ENCODE peak calls at places on chromosomes 2 and 18, in five cellular contexts. One of them, this sample, is unnamed.
A peak's percentile ranks its signal among the peaks of the same experiment; 100 is the strongest.

GRCh38 chr2:158142568-158143332 is 41.1 kb downstream of the UPP2 start:
- DNase-seq in HFFc6: no peak
- DNase-seq in mesothelial cell of epicardium: no peak
- DNase-seq in psoas muscle: no peak
- DNase-seq in neural crest cell: no peak
- DNase-seq in this sample: no peak

GRCh38 chr2:37891846-37892435 is 33.1 kb upstream of the RMDN2 start:
- DNase-seq in HFFc6: no peak
- DNase-seq in mesothelial cell of epicardium: no peak
- DNase-seq in psoas muscle: no peak
- DNase-seq in neural crest cell: no peak
- DNase-seq in this sample: no peak

GRCh38 chr2:232537079-232537478 is 2.4 kb upstream of the CHRNG start:
- DNase-seq in HFFc6: no peak
- DNase-seq in psoas muscle: no peak
- DNase-seq in neural crest cell: no peak
- DNase-seq in mesothelial cell of epicardium: no peak
- DNase-seq in this sample: no peak

GRCh38 chr2:147495741-147496140 is 349.1 kb upstream of the ACVR2A start:
- DNase-seq in psoas muscle: no peak
- DNase-seq in mesothelial cell of epicardium: no peak
- DNase-seq in HFFc6: no peak
- DNase-seq in neural crest cell: no peak
- DNase-seq in this sample: no peak

GRCh38 chr2:47528874-47529273 is 125.9 kb downstream of the MSH2 start:
- DNase-seq in mesothelial cell of epicardium: no peak
- DNase-seq in neural crest cell: no peak
- DNase-seq in HFFc6: no peak
- DNase-seq in psoas muscle: no peak
- DNase-seq in this sample: no peak

GRCh38 chr2:30072250-30072842 is 74.5 kb upstream of the YPEL5 start:
- DNase-seq in psoas muscle: peak; percentile 28
- DNase-seq in HFFc6: peak; percentile 66
- DNase-seq in neural crest cell: peak; percentile 88
- DNase-seq in mesothelial cell of epicardium: peak; percentile 29
- DNase-seq in this sample: no peak

GRCh38 chr18:34632323-34632722 is 77.8 kb upstream of the DTNA start:
- DNase-seq in HFFc6: no peak
- DNase-seq in neural crest cell: no peak
- DNase-seq in psoas muscle: no peak
- DNase-seq in mesothelial cell of epicardium: no peak
- DNase-seq in this sample: no peak

GRCh38 chr2:195105581-195105980 is 551.4 kb upstream of the SLC39A10 start:
- DNase-seq in psoas muscle: no peak
- DNase-seq in neural crest cell: no peak
- DNase-seq in mesothelial cell of epicardium: no peak
- DNase-seq in HFFc6: no peak
- DNase-seq in this sample: no peak

GRCh38 chr18:7532942-7533341 is 34.2 kb upstream of the PTPRM start:
- DNase-seq in HFFc6: no peak
- DNase-seq in psoas muscle: no peak
- DNase-seq in neural crest cell: no peak
- DNase-seq in mesothelial cell of epicardium: no peak
- DNase-seq in this sample: no peak

GRCh38 chr18:10912790-10913560 is 236.4 kb downstream of the PIEZO2 start:
- DNase-seq in neural crest cell: no peak
- DNase-seq in mesothelial cell of epicardium: no peak
- DNase-seq in psoas muscle: peak; percentile 36
- DNase-seq in HFFc6: peak; percentile 8
- DNase-seq in this sample: no peak

GRCh38 chr2:129619471-129619870 is 360.0 kb upstream of the RAB6C start:
- DNase-seq in mesothelial cell of epicardium: no peak
- DNase-seq in neural crest cell: no peak
- DNase-seq in psoas muscle: no peak
- DNase-seq in HFFc6: no peak
- DNase-seq in this sample: no peak

GRCh38 chr2:205220559-205220958 is 461.7 kb upstream of the NRP2 start:
- DNase-seq in mesothelial cell of epicardium: no peak
- DNase-seq in psoas muscle: no peak
- DNase-seq in HFFc6: no peak
- DNase-seq in neural crest cell: no peak
- DNase-seq in this sample: no peak

GRCh38 chr2:152335851-152336102 is 803 bp downstream of the FMNL2 start:
- DNase-seq in psoas muscle: no peak
- DNase-seq in HFFc6: no peak
- DNase-seq in neural crest cell: no peak
- DNase-seq in mesothelial cell of epicardium: peak; percentile 19
- DNase-seq in this sample: peak; percentile 22

GRCh38 chr2:239947361-239948045 is 77.6 kb downstream of the NDUFA10 start:
- DNase-seq in mesothelial cell of epicardium: no peak
- DNase-seq in psoas muscle: no peak
- DNase-seq in neural crest cell: no peak
- DNase-seq in HFFc6: no peak
- DNase-seq in this sample: no peak

GRCh38 chr2:160105366-160105765 is 43.0 kb upstream of the PLA2R1 start:
- DNase-seq in neural crest cell: no peak
- DNase-seq in psoas muscle: no peak
- DNase-seq in mesothelial cell of epicardium: no peak
- DNase-seq in HFFc6: no peak
- DNase-seq in this sample: no peak

GRCh38 chr2:197477764-197478163 is 21.9 kb downstream of the HSPD1 start:
- DNase-seq in HFFc6: no peak
- DNase-seq in psoas muscle: no peak
- DNase-seq in neural crest cell: no peak
- DNase-seq in mesothelial cell of epicardium: no peak
- DNase-seq in this sample: no peak

GRCh38 chr2:6069354-6069753 is 377.2 kb downstream of the SOX11 start:
- DNase-seq in neural crest cell: no peak
- DNase-seq in mesothelial cell of epicardium: no peak
- DNase-seq in psoas muscle: no peak
- DNase-seq in HFFc6: no peak
- DNase-seq in this sample: no peak

GRCh38 chr2:43199492-43200481 is 26.6 kb downstream of the ZFP36L2 start:
- DNase-seq in mesothelial cell of epicardium: no peak
- DNase-seq in HFFc6: no peak
- DNase-seq in psoas muscle: no peak
- DNase-seq in neural crest cell: no peak
- DNase-seq in this sample: no peak

GRCh38 chr2:162092656-162093556 is 18.9 kb upstream of the DPP4 start:
- DNase-seq in psoas muscle: peak; percentile 76
- DNase-seq in neural crest cell: no peak
- DNase-seq in HFFc6: peak; percentile 89
- DNase-seq in mesothelial cell of epicardium: no peak
- DNase-seq in this sample: no peak

GRCh38 chr2:46389417-46389916 is 89.9 kb upstream of the TMEM247 start:
- DNase-seq in neural crest cell: no peak
- DNase-seq in psoas muscle: no peak
- DNase-seq in HFFc6: no peak
- DNase-seq in mesothelial cell of epicardium: no peak
- DNase-seq in this sample: no peak

GRCh38 chr2:14712091-14712490 is 79.6 kb downstream of the LRATD1 start:
- DNase-seq in psoas muscle: no peak
- DNase-seq in HFFc6: no peak
- DNase-seq in mesothelial cell of epicardium: no peak
- DNase-seq in neural crest cell: no peak
- DNase-seq in this sample: no peak

GRCh38 chr2:28639836-28640235 is 111.8 kb upstream of the PPP1CB start:
- DNase-seq in mesothelial cell of epicardium: no peak
- DNase-seq in psoas muscle: no peak
- DNase-seq in HFFc6: no peak
- DNase-seq in neural crest cell: no peak
- DNase-seq in this sample: no peak

DNA sequence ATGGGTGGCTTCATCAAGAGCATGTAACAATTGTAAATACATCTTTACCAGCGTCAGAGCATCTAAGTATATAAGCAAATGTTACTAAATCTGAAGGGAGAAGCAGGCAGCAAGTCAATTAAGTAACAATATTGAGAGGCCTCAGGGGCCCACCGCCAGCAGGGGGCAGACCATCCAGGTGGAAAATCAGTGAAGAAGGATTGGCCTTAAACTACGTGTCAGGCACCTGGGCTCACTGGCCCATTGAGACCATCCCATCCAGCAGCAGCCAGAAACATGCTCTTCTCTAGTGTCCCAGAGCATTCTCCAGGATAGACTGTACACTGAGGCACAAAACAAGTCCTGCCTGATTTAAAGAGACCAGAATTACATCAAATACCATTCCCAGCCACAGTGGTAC is 96.2 kb upstream of the SNTG2 start:
- DNase-seq in neural crest cell: peak; percentile 40
- DNase-seq in mesothelial cell of epicardium: no peak
- DNase-seq in HFFc6: no peak
- DNase-seq in psoas muscle: no peak
- DNase-seq in this sample: no peak
- TF ChIP-seq CTCF in neural crest cell: peak; percentile 71
- TF ChIP-seq CTCF in mesothelial cell of epicardium: peak; percentile 77
- TF ChIP-seq CTCF in HFFc6: peak; percentile 73
- TF ChIP-seq CTCF in psoas muscle: peak; percentile 43
- TF ChIP-seq CTCF in this sample: no peak

GRCh38 chr2:70785137-70785911 is 5.1 kb downstream of the FIGLA start:
- DNase-seq in mesothelial cell of epicardium: no peak
- DNase-seq in neural crest cell: peak; percentile 31
- DNase-seq in psoas muscle: no peak
- DNase-seq in HFFc6: peak; percentile 22
- DNase-seq in this sample: no peak
- TF ChIP-seq CTCF in mesothelial cell of epicardium: no peak
- TF ChIP-seq CTCF in neural crest cell: peak; percentile 58
- TF ChIP-seq CTCF in psoas muscle: peak; percentile 22
- TF ChIP-seq CTCF in HFFc6: peak; percentile 72
- TF ChIP-seq CTCF in this sample: no peak

GRCh38 chr18:64742898-64743297 is 594.0 kb upstream of the LINC00305 start:
- DNase-seq in mesothelial cell of epicardium: no peak
- DNase-seq in psoas muscle: no peak
- DNase-seq in HFFc6: no peak
- DNase-seq in neural crest cell: no peak
- DNase-seq in this sample: no peak

GRCh38 chr18:64749884-64750283 is 601.0 kb upstream of the LINC00305 start:
- DNase-seq in mesothelial cell of epicardium: no peak
- DNase-seq in HFFc6: no peak
- DNase-seq in psoas muscle: no peak
- DNase-seq in neural crest cell: no peak
- DNase-seq in this sample: no peak

DNA sequence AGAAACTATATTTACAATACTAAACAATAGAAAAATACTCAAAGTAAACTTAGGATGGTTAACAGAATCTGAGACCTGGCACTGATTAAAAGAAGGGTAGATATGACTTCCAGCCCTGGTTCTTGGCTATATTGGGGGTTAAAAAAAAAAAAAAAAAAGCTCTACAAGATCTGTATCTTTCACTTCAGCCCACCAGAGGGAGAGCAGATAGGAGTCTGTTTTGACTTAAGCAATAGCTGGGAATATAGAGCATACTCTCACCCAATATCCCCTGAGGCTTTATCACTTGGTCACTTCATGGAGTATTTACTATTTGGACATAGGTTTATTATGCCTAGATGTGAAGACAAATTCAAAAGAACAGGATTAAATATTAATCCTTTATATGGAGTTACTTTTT is 598.9 kb upstream of the LINC00305 start:
- DNase-seq in neural crest cell: no peak
- DNase-seq in HFFc6: no peak
- DNase-seq in psoas muscle: no peak
- DNase-seq in mesothelial cell of epicardium: no peak
- DNase-seq in this sample: no peak
- TF ChIP-seq CTCF in neural crest cell: no peak
- TF ChIP-seq CTCF in HFFc6: no peak
- TF ChIP-seq CTCF in psoas muscle: no peak
- TF ChIP-seq CTCF in mesothelial cell of epicardium: no peak
- TF ChIP-seq CTCF in this sample: no peak

DNA sequence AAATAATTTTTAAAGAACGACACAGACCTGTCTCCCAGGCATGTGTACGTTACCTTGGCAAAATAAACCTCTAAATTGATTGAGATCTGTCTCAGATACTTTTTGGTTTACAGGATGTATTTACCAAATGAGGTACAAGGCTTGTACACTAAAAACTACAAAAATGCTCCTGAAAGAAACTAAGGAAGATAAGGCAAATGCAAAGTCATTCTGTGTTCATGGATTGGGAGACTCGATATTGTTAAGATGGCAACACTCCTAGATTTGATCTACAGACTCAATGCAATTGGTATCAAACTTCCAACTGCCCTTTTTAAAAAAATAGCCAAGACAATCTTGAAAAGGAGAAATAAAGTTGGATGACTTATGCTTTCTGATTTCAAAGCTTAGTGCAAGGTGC is 11.5 kb upstream of the KCNE4 start:
- DNase-seq in mesothelial cell of epicardium: no peak
- DNase-seq in psoas muscle: no peak
- DNase-seq in neural crest cell: no peak
- DNase-seq in HFFc6: no peak
- DNase-seq in this sample: no peak
- TF ChIP-seq CTCF in mesothelial cell of epicardium: no peak
- TF ChIP-seq CTCF in psoas muscle: no peak
- TF ChIP-seq CTCF in neural crest cell: no peak
- TF ChIP-seq CTCF in HFFc6: no peak
- TF ChIP-seq CTCF in this sample: no peak

GRCh38 chr2:178419123-178419522 is 31.9 kb downstream of the PRKRA start:
- DNase-seq in mesothelial cell of epicardium: no peak
- DNase-seq in psoas muscle: no peak
- DNase-seq in neural crest cell: no peak
- DNase-seq in HFFc6: peak; percentile 29
- DNase-seq in this sample: no peak
- TF ChIP-seq CTCF in mesothelial cell of epicardium: peak; percentile 46
- TF ChIP-seq CTCF in psoas muscle: no peak
- TF ChIP-seq CTCF in neural crest cell: peak; percentile 56
- TF ChIP-seq CTCF in HFFc6: peak; percentile 68
- TF ChIP-seq CTCF in this sample: no peak

This sample was measured in activated B cell treated with CpG ODN at 0.5 μM for 24 hours.